ENCODE peak calls at places on chromosome 9, in five cellular contexts. One of them, this sample, is unnamed. For H3K36me3 and H3K27me3, the result is how much of the 10 kb centered on the place peaks cover.

GRCh38 chr9:76218868-76219462 is 175.3 kb downstream of the RFK start:
- DNase-seq in fibroblast of lung: peak
- DNase-seq in left ventricle myocardium inferior: no peak
- DNase-seq in GM06990: no peak
- DNase-seq in Peyer's patch: no peak
- DNase-seq in this sample: no peak

GRCh38 chr9:16561121-16561520 is 309.3 kb downstream of the BNC2 start:
- DNase-seq in fibroblast of lung: no peak
- DNase-seq in left ventricle myocardium inferior: no peak
- DNase-seq in GM06990: no peak
- DNase-seq in Peyer's patch: no peak
- DNase-seq in this sample: no peak

GRCh38 chr9:70868661-70869652 is 252.5 kb downstream of the TRPM3 start:
- DNase-seq in fibroblast of lung: peak
- DNase-seq in left ventricle myocardium inferior: no peak
- DNase-seq in GM06990: no peak
- DNase-seq in Peyer's patch: no peak
- DNase-seq in this sample: peak

GRCh38 chr9:131739192-131739961 is 499 bp downstream of the RAPGEF1 start:
- DNase-seq in fibroblast of lung: peak
- DNase-seq in left ventricle myocardium inferior: peak
- DNase-seq in GM06990: peak
- DNase-seq in Peyer's patch: peak
- DNase-seq in this sample: peak

GRCh38 chr9:120480707-120481106 is 99.3 kb downstream of the CDK5RAP2 start:
- DNase-seq in fibroblast of lung: peak
- DNase-seq in left ventricle myocardium inferior: no peak
- DNase-seq in GM06990: no peak
- DNase-seq in Peyer's patch: no peak
- DNase-seq in this sample: no peak

GRCh38 chr9:73215249-73215648 is 63.6 kb downstream of the ANXA1 start:
- DNase-seq in fibroblast of lung: no peak
- DNase-seq in left ventricle myocardium inferior: no peak
- DNase-seq in GM06990: no peak
- DNase-seq in Peyer's patch: no peak
- DNase-seq in this sample: no peak

GRCh38 chr9:125235805-125236534 is 5.2 kb downstream of the HSPA5 start:
- DNase-seq in fibroblast of lung: no peak
- DNase-seq in left ventricle myocardium inferior: no peak
- DNase-seq in GM06990: no peak
- DNase-seq in Peyer's patch: no peak
- DNase-seq in this sample: no peak

GRCh38 chr9:128383791-128384190 is 12.6 kb downstream of the URM1 start:
- DNase-seq in fibroblast of lung: no peak
- DNase-seq in left ventricle myocardium inferior: no peak
- DNase-seq in GM06990: no peak
- DNase-seq in Peyer's patch: no peak
- DNase-seq in this sample: no peak

GRCh38 chr9:132881826-132882225 is 3.1 kb downstream of the SPACA9 start:
- DNase-seq in fibroblast of lung: no peak
- DNase-seq in left ventricle myocardium inferior: no peak
- DNase-seq in GM06990: no peak
- DNase-seq in Peyer's patch: no peak
- DNase-seq in this sample: no peak

GRCh38 chr9:130173462-130173876 is 1.3 kb downstream of the NCS1 start:
- DNase-seq in fibroblast of lung: no peak
- DNase-seq in left ventricle myocardium inferior: no peak
- DNase-seq in GM06990: no peak
- DNase-seq in Peyer's patch: no peak
- DNase-seq in this sample: peak

GRCh38 chr9:113274474-113275146 is 762 bp downstream of the CDC26 start:
- DNase-seq in fibroblast of lung: peak
- DNase-seq in left ventricle myocardium inferior: no peak
- DNase-seq in GM06990: peak
- DNase-seq in Peyer's patch: no peak
- DNase-seq in this sample: peak

GRCh38 chr9:73037613-73038012 is 84.8 kb upstream of the ALDH1A1 start:
- DNase-seq in fibroblast of lung: peak
- DNase-seq in left ventricle myocardium inferior: no peak
- DNase-seq in GM06990: no peak
- DNase-seq in Peyer's patch: no peak
- DNase-seq in this sample: no peak

DNA sequence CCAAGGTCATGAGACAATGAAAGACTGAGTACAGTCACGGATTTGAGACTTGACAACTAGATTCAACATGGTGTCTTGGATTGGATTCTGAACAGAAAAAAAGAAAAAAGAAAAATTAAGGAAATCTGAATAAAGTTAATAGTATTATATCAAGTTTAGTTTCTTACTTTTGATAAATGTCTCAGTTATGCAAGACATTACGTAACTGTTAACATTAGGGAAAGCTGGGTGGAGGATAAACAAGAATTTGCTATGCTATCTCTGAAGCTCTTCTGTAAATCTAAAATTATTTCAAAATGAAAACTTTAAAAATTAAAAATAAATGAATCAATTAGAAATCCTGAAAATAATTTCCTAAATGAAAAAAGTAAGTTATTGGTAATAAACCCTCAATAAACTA is 14.4 kb upstream of the DCAF12 start:
- DNase-seq in fibroblast of lung: no peak
- DNase-seq in left ventricle myocardium inferior: no peak
- DNase-seq in GM06990: no peak
- DNase-seq in Peyer's patch: no peak
- DNase-seq in this sample: no peak
- H3K36me3 ChIP-seq in fibroblast of lung: under half
- H3K36me3 ChIP-seq in left ventricle myocardium inferior: under half
- H3K36me3 ChIP-seq in GM06990: under half
- H3K36me3 ChIP-seq in Peyer's patch: under half
- H3K36me3 ChIP-seq in this sample: under half

GRCh38 chr9:95626885-95627558 is 110.3 kb upstream of the PTCH1 start:
- DNase-seq in fibroblast of lung: no peak
- DNase-seq in left ventricle myocardium inferior: peak
- DNase-seq in GM06990: no peak
- DNase-seq in Peyer's patch: peak
- DNase-seq in this sample: no peak

GRCh38 chr9:95620722-95621121 is 104.0 kb upstream of the PTCH1 start:
- DNase-seq in fibroblast of lung: no peak
- DNase-seq in left ventricle myocardium inferior: no peak
- DNase-seq in GM06990: no peak
- DNase-seq in Peyer's patch: no peak
- DNase-seq in this sample: no peak

GRCh38 chr9:95626341-95626740 is 109.6 kb upstream of the PTCH1 start:
- DNase-seq in fibroblast of lung: no peak
- DNase-seq in left ventricle myocardium inferior: no peak
- DNase-seq in GM06990: no peak
- DNase-seq in Peyer's patch: no peak
- DNase-seq in this sample: no peak

GRCh38 chr9:95620296-95620695 is 103.5 kb upstream of the PTCH1 start:
- DNase-seq in fibroblast of lung: no peak
- DNase-seq in left ventricle myocardium inferior: no peak
- DNase-seq in GM06990: no peak
- DNase-seq in Peyer's patch: no peak
- DNase-seq in this sample: no peak

GRCh38 chr9:95623614-95624013 is 106.8 kb upstream of the PTCH1 start:
- DNase-seq in fibroblast of lung: no peak
- DNase-seq in left ventricle myocardium inferior: no peak
- DNase-seq in GM06990: no peak
- DNase-seq in Peyer's patch: no peak
- DNase-seq in this sample: no peak
- H3K27me3 ChIP-seq in fibroblast of lung: under half
- H3K27me3 ChIP-seq in left ventricle myocardium inferior: under half
- H3K27me3 ChIP-seq in GM06990: under half
- H3K27me3 ChIP-seq in Peyer's patch: under half
- H3K27me3 ChIP-seq in this sample: under half

GRCh38 chr9:93701494-93702218 is 125.3 kb downstream of the PHF2 start:
- DNase-seq in fibroblast of lung: no peak
- DNase-seq in left ventricle myocardium inferior: no peak
- DNase-seq in GM06990: no peak
- DNase-seq in Peyer's patch: no peak
- DNase-seq in this sample: no peak

GRCh38 chr9:93699650-93700049 is 123.3 kb downstream of the PHF2 start:
- DNase-seq in fibroblast of lung: no peak
- DNase-seq in left ventricle myocardium inferior: no peak
- DNase-seq in GM06990: no peak
- DNase-seq in Peyer's patch: no peak
- DNase-seq in this sample: no peak

GRCh38 chr9:93697352-93698139 is 121.2 kb downstream of the PHF2 start:
- DNase-seq in fibroblast of lung: no peak
- DNase-seq in left ventricle myocardium inferior: no peak
- DNase-seq in GM06990: no peak
- DNase-seq in Peyer's patch: no peak
- DNase-seq in this sample: no peak

GRCh38 chr9:93698140-93698908 is 121.9 kb downstream of the PHF2 start:
- DNase-seq in fibroblast of lung: no peak
- DNase-seq in left ventricle myocardium inferior: no peak
- DNase-seq in GM06990: no peak
- DNase-seq in Peyer's patch: no peak
- DNase-seq in this sample: no peak

GRCh38 chr9:93702261-93702660 is 125.9 kb downstream of the PHF2 start:
- DNase-seq in fibroblast of lung: no peak
- DNase-seq in left ventricle myocardium inferior: no peak
- DNase-seq in GM06990: no peak
- DNase-seq in Peyer's patch: no peak
- DNase-seq in this sample: no peak
- TF ChIP-seq CTCF in fibroblast of lung: no peak
- TF ChIP-seq CTCF in left ventricle myocardium inferior: no peak
- TF ChIP-seq CTCF in GM06990: peak
- TF ChIP-seq CTCF in Peyer's patch: no peak
- TF ChIP-seq CTCF in this sample: no peak

DNA sequence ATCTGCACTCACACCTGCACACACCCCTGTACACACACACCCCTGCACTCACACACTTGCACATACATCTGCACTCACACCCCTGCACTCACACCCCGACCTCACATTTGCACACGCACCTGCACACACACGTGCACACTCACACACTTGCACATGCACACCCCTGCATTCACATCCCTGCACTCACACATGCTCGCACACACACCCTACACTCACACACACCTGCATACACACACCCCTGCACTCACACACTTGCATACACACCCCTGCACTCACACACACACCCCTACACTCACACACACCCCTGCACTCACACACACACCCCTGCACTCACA is 27.5 kb downstream of the GLT6D1 start:
- DNase-seq in fibroblast of lung: no peak
- DNase-seq in left ventricle myocardium inferior: no peak
- DNase-seq in GM06990: no peak
- DNase-seq in Peyer's patch: no peak
- DNase-seq in this sample: no peak
- H3K36me3 ChIP-seq in fibroblast of lung: under half
- H3K36me3 ChIP-seq in left ventricle myocardium inferior: under half
- H3K36me3 ChIP-seq in GM06990: under half
- H3K36me3 ChIP-seq in Peyer's patch: under half
- H3K36me3 ChIP-seq in this sample: under half

GRCh38 chr9:136107953-136108647 is 10.6 kb downstream of the TMEM250 start:
- DNase-seq in fibroblast of lung: no peak
- DNase-seq in left ventricle myocardium inferior: no peak
- DNase-seq in GM06990: no peak
- DNase-seq in Peyer's patch: no peak
- DNase-seq in this sample: peak

GRCh38 chr9:136107155-136107952 is 11.3 kb downstream of the TMEM250 start:
- DNase-seq in fibroblast of lung: no peak
- DNase-seq in left ventricle myocardium inferior: no peak
- DNase-seq in GM06990: peak
- DNase-seq in Peyer's patch: peak
- DNase-seq in this sample: peak

GRCh38 chr9:136104488-136104800 is 9.4 kb upstream of the NACC2 start:
- DNase-seq in fibroblast of lung: no peak
- DNase-seq in left ventricle myocardium inferior: no peak
- DNase-seq in GM06990: no peak
- DNase-seq in Peyer's patch: no peak
- DNase-seq in this sample: no peak

GRCh38 chr9:136103651-136104487 is 8.8 kb upstream of the NACC2 start:
- DNase-seq in fibroblast of lung: no peak
- DNase-seq in left ventricle myocardium inferior: no peak
- DNase-seq in GM06990: no peak
- DNase-seq in Peyer's patch: no peak
- DNase-seq in this sample: no peak

GRCh38 chr9:136105398-136106135 is 10.5 kb upstream of the NACC2 start:
- DNase-seq in fibroblast of lung: peak
- DNase-seq in left ventricle myocardium inferior: peak
- DNase-seq in GM06990: no peak
- DNase-seq in Peyer's patch: no peak
- DNase-seq in this sample: peak
- H3K27me3 ChIP-seq in fibroblast of lung: under half
- H3K27me3 ChIP-seq in left ventricle myocardium inferior: under half
- H3K27me3 ChIP-seq in GM06990: under half
- H3K27me3 ChIP-seq in Peyer's patch: under half
- H3K27me3 ChIP-seq in this sample: under half

DNA sequence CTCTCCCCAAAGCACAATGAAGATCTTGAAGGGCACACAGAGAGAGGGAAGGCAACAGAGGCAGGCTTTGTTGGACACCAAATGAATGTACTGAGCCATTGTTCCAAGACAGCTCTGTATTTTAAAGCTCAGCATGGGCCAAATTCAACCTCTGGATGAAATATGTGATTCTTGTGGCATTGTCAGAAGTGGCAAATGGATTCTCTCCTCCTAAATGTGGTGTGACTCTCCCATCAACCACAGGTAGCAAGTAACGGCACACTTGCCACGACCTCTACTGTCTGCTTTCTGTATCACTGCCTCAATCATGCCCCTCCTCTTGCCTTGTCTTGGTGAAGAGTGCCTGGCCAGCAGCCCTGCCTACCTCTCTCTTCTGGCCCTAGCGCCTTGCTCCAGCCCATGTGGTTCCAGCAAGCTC is 6.1 kb upstream of the MOB3B start:
- DNase-seq in fibroblast of lung: no peak
- DNase-seq in left ventricle myocardium inferior: no peak
- DNase-seq in GM06990: no peak
- DNase-seq in Peyer's patch: peak
- DNase-seq in this sample: no peak
- TF ChIP-seq CTCF in fibroblast of lung: no peak
- TF ChIP-seq CTCF in left ventricle myocardium inferior: no peak
- TF ChIP-seq CTCF in GM06990: peak
- TF ChIP-seq CTCF in Peyer's patch: no peak
- TF ChIP-seq CTCF in this sample: no peak

This sample was measured in BE2C.